ENCODE peak calls at places on chromosome X, in seven cellular contexts. One of them, this sample, is unnamed.
A peak's percentile ranks its signal among the peaks of the same experiment; 100 is the strongest.

GRCh38 chrX:154819771-154820341 is 14.6 kb upstream of the MPP1 start:
- DNase-seq in pons: no peak
- DNase-seq in WTC11: no peak
- DNase-seq in PC-3: no peak
- DNase-seq in skeletal muscle cell: no peak
- DNase-seq in coronary artery: no peak
- DNase-seq in HS-5: no peak
- DNase-seq in this sample: no peak

GRCh38 chrX:68936608-68937007 is 107.8 kb downstream of the EFNB1 start:
- DNase-seq in pons: no peak
- DNase-seq in WTC11: no peak
- DNase-seq in PC-3: peak; percentile 78
- DNase-seq in skeletal muscle cell: peak; percentile 75
- DNase-seq in coronary artery: peak; percentile 59
- DNase-seq in HS-5: no peak
- DNase-seq in this sample: peak; percentile 92

GRCh38 chrX:119477812-119478232 is 9.6 kb downstream of the SLC25A5 start:
- DNase-seq in pons: no peak
- DNase-seq in WTC11: no peak
- DNase-seq in PC-3: no peak
- DNase-seq in skeletal muscle cell: peak; percentile 90
- DNase-seq in coronary artery: no peak
- DNase-seq in HS-5: peak; percentile 65
- DNase-seq in this sample: peak; percentile 60

GRCh38 chrX:20547649-20548051 is 280.9 kb upstream of the RPS6KA3 start:
- DNase-seq in pons: no peak
- DNase-seq in WTC11: no peak
- DNase-seq in PC-3: peak; percentile 26
- DNase-seq in skeletal muscle cell: peak; percentile 45
- DNase-seq in coronary artery: no peak
- DNase-seq in HS-5: no peak
- DNase-seq in this sample: peak; percentile 13

GRCh38 chrX:661154-661553 is 30.6 kb downstream of the SHOX start:
- DNase-seq in pons: no peak
- DNase-seq in WTC11: no peak
- DNase-seq in PC-3: no peak
- DNase-seq in skeletal muscle cell: no peak
- DNase-seq in coronary artery: peak; percentile 38
- DNase-seq in HS-5: no peak
- DNase-seq in this sample: no peak

GRCh38 chrX:63050225-63050624 is 300.9 kb downstream of the SPIN4 start:
- DNase-seq in pons: no peak
- DNase-seq in WTC11: no peak
- DNase-seq in PC-3: peak; percentile 37
- DNase-seq in skeletal muscle cell: no peak
- DNase-seq in coronary artery: no peak
- DNase-seq in HS-5: no peak
- DNase-seq in this sample: peak; percentile 6

GRCh38 chrX:56733459-56734046 is 4.5 kb downstream of the NBDY start:
- DNase-seq in pons: peak; percentile 74
- DNase-seq in WTC11: peak; percentile 39
- DNase-seq in PC-3: peak; percentile 78
- DNase-seq in skeletal muscle cell: no peak
- DNase-seq in coronary artery: no peak
- DNase-seq in HS-5: no peak
- DNase-seq in this sample: peak; percentile 53

GRCh38 chrX:129360175-129360574 is 163.1 kb downstream of the SMARCA1 start:
- DNase-seq in pons: peak; percentile 32
- DNase-seq in WTC11: peak; percentile 46
- DNase-seq in PC-3: peak; percentile 74
- DNase-seq in skeletal muscle cell: no peak
- DNase-seq in coronary artery: no peak
- DNase-seq in HS-5: peak; percentile 2
- DNase-seq in this sample: peak; percentile 50

GRCh38 chrX:65528705-65529340 is 5.8 kb downstream of the LAS1L start:
- DNase-seq in pons: no peak
- DNase-seq in WTC11: peak; percentile 71
- DNase-seq in PC-3: peak; percentile 61
- DNase-seq in skeletal muscle cell: no peak
- DNase-seq in coronary artery: no peak
- DNase-seq in HS-5: no peak
- DNase-seq in this sample: peak; percentile 22

This sample was measured in epithelial cell of esophagus.